ENCODE peak calls at places on chromosomes 1 and 21, in four cellular contexts. K is testis, E is endothelial cell, O is fibroblast of the conjunctiva. F is an unnamed sample.

GRCh38 chr1:66938618-66939017 is 13.8 kb downstream of the MIER1 start:
- DNase-seq in K (no peak), E (no peak), O (no peak), F (no peak)

GRCh38 chr1:112509005-112509659 is 367 bp downstream of the WNT2B start:
- DNase-seq in K (no peak), E (no peak), O (no peak), F (no peak)

GRCh38 chr21:39867198-39867650 is at the start of gene PCP4:
- DNase-seq in K (peak), E (peak), O (peak), F (peak)

GRCh38 chr21:33634254-33634653 is 7.3 kb downstream of the CRYZL1 start:
- DNase-seq in K (no peak), E (no peak), O (no peak), F (no peak)

GRCh38 chr1:226950875-226951274 is 10.8 kb downstream of the COQ8A start:
- DNase-seq in K (no peak), E (no peak), O (no peak), F (no peak)

GRCh38 chr1:16164821-16165364 is 9.0 kb upstream of the EPHA2 start:
- DNase-seq in K (no peak), E (no peak), O (no peak), F (no peak)

GRCh38 chr21:32728455-32729237 is 833 bp upstream of the SYNJ1 start:
- DNase-seq in K (no peak), E (no peak), O (no peak), F (no peak)

GRCh38 chr1:2515763-2516080 is 10.7 kb downstream of the PANK4 start:
- DNase-seq in K (no peak), E (no peak), O (no peak), F (no peak)

GRCh38 chr1:201599548-201599947 is 60.6 kb downstream of the NAV1 start:
- DNase-seq in K (no peak), E (no peak), O (no peak), F (no peak)